ENCODE peak calls at places on chromosomes 12 and 14, in nine cellular contexts. R is left cardiac atrium; N is cardiac muscle cell; I is mucosa of gallbladder; F is Peyer's patch; Y is NCI-H2081; K is PC-9; U is psoas muscle; Z is naive thymus-derived CD4-positive, alpha-beta T cell. B is an unnamed sample.

GRCh38 chr12:24488091-24488596 is 460.8 kb downstream of the BCAT1 start:
- DNase-seq in R (no peak), N (no peak), I (no peak), F (no peak), Y (no peak), K (no peak), U (peak; percentile 23), Z (no peak), B (no peak)

GRCh38 chr12:8844665-8845064 is 22.2 kb downstream of the A2ML1 start:
- DNase-seq in R (peak; percentile 79), N (peak; percentile 22), I (peak; percentile 50), F (no peak), Y (no peak), K (no peak), U (peak; percentile 37), Z (no peak), B (no peak)

GRCh38 chr14:99481745-99482099 is 513 bp downstream of the CCNK start:
- DNase-seq in R (no peak), N (peak; percentile 43), I (no peak), F (no peak), Y (no peak), K (no peak), U (no peak), Z (peak; percentile 31), B (no peak)

GRCh38 chr14:75018684-75019083 is 16.0 kb downstream of the EIF2B2 start:
- DNase-seq in R (no peak), N (no peak), I (peak; percentile 48), F (no peak), Y (no peak), K (peak; percentile 87), U (no peak), Z (no peak), B (no peak)

GRCh38 chr14:20976291-20976690 is 13.5 kb upstream of the METTL17 start:
- DNase-seq in R (no peak), N (no peak), I (no peak), F (no peak), Y (no peak), K (no peak), U (no peak), Z (no peak), B (no peak)

GRCh38 chr12:12645485-12645884 is 33.8 kb downstream of the CREBL2 start:
- DNase-seq in R (no peak), N (peak; percentile 36), I (peak; percentile 20), F (peak; percentile 35), Y (peak; percentile 20), K (no peak), U (no peak), Z (peak; percentile 76), B (no peak)

GRCh38 chr12:14845350-14845750 is 2.0 kb upstream of the ART4 start:
- DNase-seq in R (peak; percentile 35), N (peak; percentile 76), I (peak; percentile 62), F (peak; percentile 33), Y (peak; percentile 42), K (peak; percentile 40), U (no peak), Z (peak; percentile 63), B (peak; percentile 14)

GRCh38 chr14:78970677-78971076 is 800.5 kb downstream of the NRXN3 start:
- DNase-seq in R (no peak), N (no peak), I (no peak), F (no peak), Y (peak; percentile 99), K (no peak), U (no peak), Z (no peak), B (no peak)

GRCh38 chr12:89825591-89826449 is 117.2 kb upstream of the ATP2B1 start:
- DNase-seq in R (no peak), N (no peak), I (no peak), F (no peak), Y (no peak), K (peak; percentile 72), U (no peak), Z (no peak), B (no peak)

GRCh38 chr12:9687228-9687627 is 17.7 kb downstream of the CLEC2D start:
- DNase-seq in R (no peak), N (no peak), I (no peak), F (no peak), Y (no peak), K (no peak), U (no peak), Z (no peak), B (no peak)

GRCh38 chr14:73491256-73491976 is 683 bp downstream of the RIOX1 start:
- DNase-seq in R (peak; percentile 64), N (peak; percentile 75), I (peak; percentile 60), F (peak; percentile 57), Y (peak; percentile 66), K (peak; percentile 75), U (peak; percentile 64), Z (peak; percentile 67), B (peak; percentile 71)

GRCh38 chr12:57527184-57527583 is 4.6 kb downstream of the MBD6 start:
- DNase-seq in R (no peak), N (no peak), I (no peak), F (no peak), Y (no peak), K (no peak), U (no peak), Z (no peak), B (no peak)

GRCh38 chr14:41650802-41651201 is 44.1 kb downstream of the LRFN5 start:
- DNase-seq in R (no peak), N (no peak), I (no peak), F (no peak), Y (no peak), K (no peak), U (no peak), Z (no peak), B (no peak)

GRCh38 chr12:124626841-124627502 is 59.6 kb upstream of the NCOR2 start:
- DNase-seq in R (peak; percentile 83), N (no peak), I (peak; percentile 58), F (no peak), Y (no peak), K (no peak), U (peak; percentile 74), Z (no peak), B (no peak)

B was measured in GM12892.